ENCODE peak calls at places on chromosomes 3 and 15, in five cellular contexts. E is A549, L is HepG2, N is GM12878, A is K562. B is an unnamed sample.
A peak's percentile ranks its signal among the peaks of the same experiment; 100 is the strongest.

GRCh38 chr3:96813134-96813819 is 1.1 kb upstream of the EPHA6 start:
- DNase-seq in E (peak; percentile 63), L (peak; percentile 58), N (peak; percentile 13), A (no peak), B (peak; percentile 93)

GRCh38 chr15:70032509-70032908 is 65.2 kb downstream of the TLE3 start:
- DNase-seq in E (no peak), L (no peak), N (no peak), A (no peak), B (no peak)

GRCh38 chr3:170064108-170064507 is 26.3 kb downstream of the GPR160 start:
- DNase-seq in E (no peak), L (no peak), N (no peak), A (no peak), B (no peak)

GRCh38 chr3:139261754-139262632 is 81.8 kb upstream of the MRPS22 start:
- DNase-seq in E (no peak), L (no peak), N (no peak), A (no peak), B (no peak)

GRCh38 chr3:165713479-165713878 is 123.7 kb downstream of the BCHE start:
- DNase-seq in E (no peak), L (no peak), N (no peak), A (no peak), B (no peak)

GRCh38 chr3:52704611-52705437 is 767 bp downstream of the GLT8D1 start:
- DNase-seq in E (peak; percentile 21), L (peak; percentile 95), N (no peak), A (peak; percentile 11), B (peak; percentile 17)

GRCh38 chr3:53192608-53193007 is 31.6 kb downstream of the PRKCD start:
- DNase-seq in E (no peak), L (no peak), N (no peak), A (no peak), B (no peak)

GRCh38 chr3:2771711-2772110 is 338.5 kb downstream of the IL5RA start:
- DNase-seq in E (no peak), L (no peak), N (no peak), A (no peak), B (no peak)

GRCh38 chr3:54511766-54512365 is 389.5 kb downstream of the CACNA2D3 start:
- DNase-seq in E (no peak), L (no peak), N (no peak), A (no peak), B (no peak)

GRCh38 chr3:58306662-58307286 is 454 bp downstream of the HTD2 start:
- DNase-seq in E (peak; percentile 49), L (peak; percentile 55), N (no peak), A (peak; percentile 28), B (peak; percentile 73)

GRCh38 chr3:141455603-141456327 is 31.1 kb upstream of the RASA2 start:
- DNase-seq in E (no peak), L (no peak), N (no peak), A (no peak), B (peak; percentile 29)

GRCh38 chr3:72810659-72811434 is 37.4 kb downstream of the SHQ1 start:
- DNase-seq in E (no peak), L (no peak), N (no peak), A (no peak), B (no peak)

GRCh38 chr3:72810063-72810462 is 38.2 kb downstream of the SHQ1 start:
- DNase-seq in E (no peak), L (no peak), N (no peak), A (no peak), B (peak; percentile 64)

GRCh38 chr3:72811551-72811950 is 36.7 kb downstream of the SHQ1 start:
- DNase-seq in E (no peak), L (no peak), N (no peak), A (no peak), B (peak; percentile 71)

GRCh38 chr3:72814308-72814707 is 33.9 kb downstream of the SHQ1 start:
- DNase-seq in E (no peak), L (no peak), N (no peak), A (no peak), B (no peak)

GRCh38 chr3:72812201-72812600 is 36.0 kb downstream of the SHQ1 start:
- DNase-seq in E (no peak), L (no peak), N (no peak), A (no peak), B (no peak)
- TF ChIP-seq JUNB in E (no peak), L (no peak), N (no peak), A (no peak), B (no peak)

GRCh38 chr15:32919749-32920414 is 202.1 kb downstream of the GREM1 start:
- DNase-seq in E (no peak), L (no peak), N (no peak), A (no peak), B (no peak)
- TF ChIP-seq JUNB in E (no peak), L (no peak), N (no peak), A (no peak), B (no peak)

GRCh38 chr3:126835472-126836219 is 131.6 kb downstream of the CHCHD6 start:
- DNase-seq in E (no peak), L (no peak), N (no peak), A (peak; percentile 24), B (peak; percentile 36)

GRCh38 chr3:126832933-126833332 is 128.9 kb downstream of the CHCHD6 start:
- DNase-seq in E (no peak), L (no peak), N (no peak), A (no peak), B (no peak)

GRCh38 chr3:126834596-126835471 is 130.8 kb downstream of the CHCHD6 start:
- DNase-seq in E (no peak), L (no peak), N (no peak), A (no peak), B (no peak)

GRCh38 chr3:126837773-126838172 is 133.7 kb downstream of the CHCHD6 start:
- DNase-seq in E (no peak), L (no peak), N (no peak), A (no peak), B (no peak)

DNA sequence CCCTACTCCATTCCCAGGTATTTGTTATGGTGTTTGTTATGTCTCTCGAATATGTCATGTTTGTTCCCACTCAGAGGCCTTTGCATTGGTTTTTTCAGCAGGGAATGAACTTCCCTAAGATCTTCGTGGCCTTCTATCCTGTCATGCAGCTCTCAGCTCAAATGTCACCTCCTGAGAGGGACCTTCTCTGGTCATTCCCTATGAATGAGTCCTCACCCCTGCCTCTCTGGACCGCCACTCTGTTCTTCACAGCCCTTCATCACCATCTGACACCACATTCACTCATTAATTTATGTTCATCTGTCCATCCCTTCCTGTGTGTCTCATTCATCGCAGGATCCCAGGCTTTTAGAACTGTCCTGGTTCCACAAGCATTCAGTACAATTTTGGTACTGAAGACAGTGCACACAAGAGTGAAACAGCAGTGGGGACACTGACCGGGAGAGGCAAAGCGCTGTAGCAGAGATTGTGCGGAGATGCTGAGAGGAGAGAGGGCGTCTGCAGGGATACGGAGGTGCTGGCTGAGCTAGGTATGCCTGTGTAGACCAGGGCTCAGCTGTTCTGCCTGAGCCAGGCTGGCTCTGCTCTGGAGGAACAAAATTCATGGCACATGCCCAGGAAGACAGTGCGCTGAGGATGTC is 132.3 kb downstream of the CHCHD6 start:
- DNase-seq in E (no peak), L (no peak), N (no peak), A (no peak), B (no peak)
- TF ChIP-seq JUNB in E (no peak), L (no peak), N (no peak), A (no peak), B (no peak)

GRCh38 chr3:48395714-48396113 is 23.7 kb downstream of the FBXW12 start:
- DNase-seq in E (no peak), L (no peak), N (no peak), A (peak; percentile 2), B (no peak)
- TF ChIP-seq JUNB in E (no peak), L (no peak), N (no peak), A (no peak), B (no peak)

DNA sequence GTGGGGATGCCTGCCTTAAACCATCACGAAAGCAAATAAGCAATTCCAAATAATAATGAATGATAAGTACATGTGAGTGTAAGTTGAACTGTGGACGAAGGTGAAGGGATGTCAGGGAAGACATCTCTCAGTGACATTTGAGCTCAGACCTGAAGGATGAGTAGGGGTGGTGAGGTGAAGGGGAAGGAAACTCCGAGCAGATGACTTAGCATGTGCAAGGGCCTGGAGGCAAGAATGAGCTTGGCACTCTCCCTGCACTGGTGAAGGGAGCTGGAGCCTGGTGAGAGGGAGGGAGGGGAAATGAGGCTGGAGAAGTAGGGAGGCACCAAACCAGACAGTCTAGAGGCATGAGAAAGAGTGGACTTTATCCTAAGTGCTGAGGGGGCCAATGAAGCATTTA is 84.3 kb downstream of the MTHFS start:
- DNase-seq in E (no peak), L (no peak), N (no peak), A (no peak), B (no peak)
- TF ChIP-seq JUNB in E (no peak), L (no peak), N (no peak), A (no peak), B (no peak)

GRCh38 chr3:193826126-193826795 is 233.3 kb downstream of the OPA1 start:
- DNase-seq in E (no peak), L (no peak), N (no peak), A (no peak), B (no peak)
- TF ChIP-seq JUNB in E (no peak), L (no peak), N (no peak), A (no peak), B (no peak)

B was measured in GM23338.